ENCODE peak calls at places on chromosomes 7 and 10, in ten cellular contexts. O is GM23338; N is bronchial epithelial cell; D is MM.1S; P is NCI-H2029; G is A172; E is stimulated activated CD4-positive, alpha-beta T cell treated with anti-CD3 and anti-CD28 coated beads, Interleukin-1b, Interleukin-23, amount 100 ng/mL, for 24 hours; V is non-pigmented ciliary epithelial cell; M is AG20443; I is HFFc6. T is an unnamed sample.

GRCh38 chr7:1850111-1850975 is 180.3 kb downstream of the ELFN1 start:
- DNase-seq in O (no peak), N (no peak), D (no peak), P (no peak), G (no peak), E (no peak), V (no peak), M (no peak), I (no peak), T (no peak)

GRCh38 chr7:50335230-50335794 is 30.8 kb downstream of the IKZF1 start:
- DNase-seq in O (no peak), N (no peak), D (no peak), P (no peak), G (no peak), E (no peak), V (no peak), M (no peak), I (no peak), T (no peak)

GRCh38 chr10:58189269-58189668 is 78.4 kb downstream of the IPMK start:
- DNase-seq in O (no peak), N (peak), D (no peak), P (no peak), G (no peak), E (no peak), V (peak), M (peak), I (no peak), T (no peak)

GRCh38 chr10:69836728-69837025 is 35.0 kb downstream of the COL13A1 start:
- DNase-seq in O (no peak), N (no peak), D (no peak), P (no peak), G (no peak), E (no peak), V (no peak), M (no peak), I (no peak), T (no peak)

GRCh38 chr10:1581189-1581588 is 156.1 kb downstream of the ADARB2 start:
- DNase-seq in O (peak), N (no peak), D (no peak), P (no peak), G (no peak), E (no peak), V (no peak), M (no peak), I (no peak), T (peak)

GRCh38 chr10:93139059-93139658 is 65.5 kb downstream of the CYP26A1 start:
- DNase-seq in O (no peak), N (no peak), D (no peak), P (no peak), G (no peak), E (no peak), V (no peak), M (no peak), I (no peak), T (no peak)

GRCh38 chr10:116802474-116802873 is 46.8 kb upstream of the ENO4 start:
- DNase-seq in O (peak), N (no peak), D (no peak), P (no peak), G (no peak), E (no peak), V (no peak), M (no peak), I (no peak), T (no peak)

GRCh38 chr10:96370575-96371157 is 11.9 kb upstream of the OPALIN start:
- DNase-seq in O (peak), N (peak), D (peak), P (peak), G (peak), E (peak), V (no peak), M (peak), I (peak), T (peak)

GRCh38 chr10:15489431-15489830 is 118.3 kb upstream of the FAM171A1 start:
- DNase-seq in O (no peak), N (no peak), D (no peak), P (no peak), G (no peak), E (no peak), V (no peak), M (no peak), I (no peak), T (no peak)

GRCh38 chr10:71606721-71607430 is 112.7 kb downstream of the C10orf105 start:
- DNase-seq in O (no peak), N (no peak), D (no peak), P (no peak), G (no peak), E (no peak), V (no peak), M (no peak), I (no peak), T (no peak)

GRCh38 chr10:86316274-86316835 is 50.2 kb downstream of the GRID1 start:
- DNase-seq in O (no peak), N (no peak), D (no peak), P (no peak), G (no peak), E (no peak), V (no peak), M (no peak), I (no peak), T (no peak)

T was measured in CD8-positive, alpha-beta T cell.